ENCODE peak calls at places on chromosomes 13 and 19, in four cellular contexts. One of them, this sample, is unnamed.

GRCh38 chr13:76853481-76853880 is 32.7 kb downstream of the KCTD12 start:
- DNase-seq in H1: no peak
- DNase-seq in GM12878: no peak
- DNase-seq in HepG2: no peak
- DNase-seq in this sample: no peak

GRCh38 chr13:93227906-93228801 is 1.5 kb downstream of the GPC6 start:
- DNase-seq in H1: peak
- DNase-seq in GM12878: no peak
- DNase-seq in HepG2: peak
- DNase-seq in this sample: peak

GRCh38 chr19:58558066-58558622 is at the start of gene UBE2M:
- DNase-seq in H1: no peak
- DNase-seq in GM12878: no peak
- DNase-seq in HepG2: no peak
- DNase-seq in this sample: no peak

GRCh38 chr19:10328558-10329429 is 4.5 kb downstream of the RAVER1 start:
- DNase-seq in H1: no peak
- DNase-seq in GM12878: no peak
- DNase-seq in HepG2: no peak
- DNase-seq in this sample: no peak

GRCh38 chr13:102392810-102393209 is 9.0 kb downstream of the FGF14 start:
- DNase-seq in H1: no peak
- DNase-seq in GM12878: no peak
- DNase-seq in HepG2: no peak
- DNase-seq in this sample: no peak

GRCh38 chr13:44470623-44471562 is 97.3 kb downstream of the SERP2 start:
- DNase-seq in H1: no peak
- DNase-seq in GM12878: no peak
- DNase-seq in HepG2: peak
- DNase-seq in this sample: no peak

GRCh38 chr19:10118960-10119359 is 739 bp downstream of the EIF3G start:
- DNase-seq in H1: no peak
- DNase-seq in GM12878: no peak
- DNase-seq in HepG2: no peak
- DNase-seq in this sample: no peak

GRCh38 chr19:17405250-17406038 is at the start of gene BST2:
- DNase-seq in H1: no peak
- DNase-seq in GM12878: peak
- DNase-seq in HepG2: peak
- DNase-seq in this sample: peak

GRCh38 chr19:19633711-19634515 is 5.9 kb upstream of the LPAR2 start:
- DNase-seq in H1: no peak
- DNase-seq in GM12878: no peak
- DNase-seq in HepG2: no peak
- DNase-seq in this sample: no peak

GRCh38 chr13:107977175-107977574 is 238.2 kb downstream of the LIG4 start:
- DNase-seq in H1: no peak
- DNase-seq in GM12878: no peak
- DNase-seq in HepG2: no peak
- DNase-seq in this sample: no peak

GRCh38 chr13:100733261-100733660 is 58.7 kb upstream of the TMTC4 start:
- DNase-seq in H1: no peak
- DNase-seq in GM12878: no peak
- DNase-seq in HepG2: no peak
- DNase-seq in this sample: no peak

GRCh38 chr19:18173572-18174294 is at the start of gene IFI30:
- DNase-seq in H1: peak
- DNase-seq in GM12878: peak
- DNase-seq in HepG2: peak
- DNase-seq in this sample: peak

GRCh38 chr19:17172624-17173345 is 42.4 kb upstream of the USE1 start:
- DNase-seq in H1: no peak
- DNase-seq in GM12878: no peak
- DNase-seq in HepG2: no peak
- DNase-seq in this sample: no peak

GRCh38 chr19:15096223-15096622 is 11.0 kb upstream of the SYDE1 start:
- DNase-seq in H1: no peak
- DNase-seq in GM12878: no peak
- DNase-seq in HepG2: no peak
- DNase-seq in this sample: no peak
- H3K4me3 ChIP-seq in H1: no peak
- H3K4me3 ChIP-seq in GM12878: no peak
- H3K4me3 ChIP-seq in HepG2: no peak
- H3K4me3 ChIP-seq in this sample: no peak

DNA sequence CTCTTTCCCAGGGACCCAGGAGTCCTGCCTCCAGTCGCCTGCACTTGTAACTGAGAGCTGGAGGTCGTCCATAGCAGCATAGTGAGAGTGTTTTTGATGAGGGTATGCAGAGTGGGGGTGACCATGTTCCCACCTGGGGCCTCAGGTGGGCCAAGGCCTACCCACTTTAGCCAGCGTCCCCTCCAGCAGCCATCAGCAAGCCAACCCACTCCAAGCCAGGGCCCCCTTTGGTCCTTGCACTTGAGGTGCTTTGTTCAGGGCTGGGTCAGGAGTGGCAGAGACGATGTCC is 11.9 kb upstream of the SMG9 start:
- DNase-seq in H1: no peak
- DNase-seq in GM12878: no peak
- DNase-seq in HepG2: no peak
- DNase-seq in this sample: no peak
- TF ChIP-seq TCF12 in H1: no peak
- TF ChIP-seq TCF12 in GM12878: no peak
- TF ChIP-seq TCF12 in HepG2: no peak
- TF ChIP-seq TCF12 in this sample: no peak

GRCh38 chr13:36418022-36418805 is 14.1 kb upstream of the CCNA1 start:
- DNase-seq in H1: no peak
- DNase-seq in GM12878: peak
- DNase-seq in HepG2: no peak
- DNase-seq in this sample: no peak
- H3K4me3 ChIP-seq in H1: no peak
- H3K4me3 ChIP-seq in GM12878: no peak
- H3K4me3 ChIP-seq in HepG2: no peak
- H3K4me3 ChIP-seq in this sample: no peak

DNA sequence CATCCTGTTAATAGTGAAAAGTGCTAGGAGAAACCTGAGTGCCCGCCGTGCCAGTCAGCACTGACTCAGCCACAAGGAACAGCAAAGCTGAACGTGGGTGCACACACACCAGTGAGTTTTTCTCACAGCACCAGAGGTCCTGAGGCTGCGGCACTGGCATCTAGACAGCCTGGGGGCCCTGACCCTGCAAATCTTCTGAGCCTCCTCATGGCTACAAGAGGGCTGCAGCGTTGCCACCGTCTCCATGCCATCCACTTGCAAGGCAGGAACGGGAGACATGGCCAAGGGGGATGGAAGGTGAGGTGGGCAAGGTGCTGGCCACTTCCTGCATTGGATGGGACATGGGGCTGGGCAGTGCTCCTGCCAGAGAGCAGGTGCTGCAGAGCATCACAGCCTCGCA is 211.2 kb upstream of the SOX1 start:
- DNase-seq in H1: peak
- DNase-seq in GM12878: no peak
- DNase-seq in HepG2: no peak
- DNase-seq in this sample: no peak
- TF ChIP-seq TCF12 in H1: no peak
- TF ChIP-seq TCF12 in GM12878: no peak
- TF ChIP-seq TCF12 in HepG2: no peak
- TF ChIP-seq TCF12 in this sample: no peak

This sample was measured in SK-N-SH.